ENCODE peak calls at places on chromosomes 11 and 22, in six cellular contexts. A is astrocyte of the hippocampus, L is GM12878, E is SW480, W is foreskin fibroblast, B is spleen. C is an unnamed sample.

GRCh38 chr11:96112192-96113099 is 188.5 kb upstream of the MTMR2 start:
- DNase-seq in B (no peak), W (no peak), L (peak), A (no peak), E (no peak), C (no peak)

GRCh38 chr22:29044657-29045176 is 16.9 kb downstream of the C22orf31 start:
- DNase-seq in L (no peak), E (no peak), W (peak), B (no peak), A (peak), C (peak)

GRCh38 chr11:102709211-102709980 is 3.8 kb upstream of the MMP27 start:
- DNase-seq in W (peak), E (no peak), B (no peak), L (no peak), A (no peak), C (no peak)

GRCh38 chr11:326592-326841 is 5.9 kb upstream of the IFITM3 start:
- DNase-seq in W (no peak), E (no peak), B (no peak), L (no peak), A (no peak), C (no peak)

GRCh38 chr11:76587810-76588454 is 82.6 kb downstream of the LRRC32 start:
- DNase-seq in E (no peak), B (no peak), A (no peak), W (no peak), L (no peak), C (peak)

GRCh38 chr22:45127866-45128265 is 35.9 kb upstream of the NUP50 start:
- DNase-seq in E (peak), B (no peak), L (no peak), A (peak), W (peak), C (peak)

GRCh38 chr11:36210529-36210928 is 78.7 kb downstream of the COMMD9 start:
- DNase-seq in A (no peak), L (no peak), B (no peak), W (no peak), E (no peak), C (no peak)

GRCh38 chr22:34068011-34068410 is 147.7 kb upstream of the LARGE1 start:
- DNase-seq in E (no peak), A (no peak), B (no peak), L (no peak), W (no peak), C (no peak)

GRCh38 chr11:12460441-12460840 is 83.1 kb downstream of the PARVA start:
- DNase-seq in W (no peak), E (no peak), L (no peak), B (no peak), A (peak), C (no peak)

C was measured in hepatic stellate cell.